ENCODE peak calls at places on chromosomes 11 and 22, in nine cellular contexts. One of them, this sample, is unnamed.

GRCh38 chr11:7413961-7414728 is 71.2 kb upstream of the OLFML1 start:
- DNase-seq in fibroblast of pulmonary artery: no peak
- DNase-seq in stimulated activated CD4-positive, alpha-beta T cell treated with anti-CD3 and anti-CD28 coated beads, Interleukin-4, amount 100 ng/mL, for 24 hours: no peak
- DNase-seq in AG08396: no peak
- DNase-seq in activated T-cell treated with anti-CD3 and anti-CD28 coated beads, Interleukin-2, amount 50 U/mL, for 72 hours: no peak
- DNase-seq in COR-L47: no peak
- DNase-seq in T-helper 2 cell: no peak
- DNase-seq in CD4-positive, alpha-beta T cell: no peak
- DNase-seq in cardiac septum: no peak
- DNase-seq in this sample: no peak

GRCh38 chr22:20624161-20624616 is 116.8 kb downstream of the MED15 start:
- DNase-seq in fibroblast of pulmonary artery: no peak
- DNase-seq in stimulated activated CD4-positive, alpha-beta T cell treated with anti-CD3 and anti-CD28 coated beads, Interleukin-4, amount 100 ng/mL, for 24 hours: peak; percentile 52
- DNase-seq in AG08396: no peak
- DNase-seq in activated T-cell treated with anti-CD3 and anti-CD28 coated beads, Interleukin-2, amount 50 U/mL, for 72 hours: peak; percentile 82
- DNase-seq in COR-L47: no peak
- DNase-seq in T-helper 2 cell: no peak
- DNase-seq in CD4-positive, alpha-beta T cell: no peak
- DNase-seq in cardiac septum: no peak
- DNase-seq in this sample: no peak

GRCh38 chr11:6414874-6415328 is 4.0 kb downstream of the APBB1 start:
- DNase-seq in fibroblast of pulmonary artery: no peak
- DNase-seq in stimulated activated CD4-positive, alpha-beta T cell treated with anti-CD3 and anti-CD28 coated beads, Interleukin-4, amount 100 ng/mL, for 24 hours: no peak
- DNase-seq in AG08396: no peak
- DNase-seq in activated T-cell treated with anti-CD3 and anti-CD28 coated beads, Interleukin-2, amount 50 U/mL, for 72 hours: peak; percentile 64
- DNase-seq in COR-L47: no peak
- DNase-seq in T-helper 2 cell: no peak
- DNase-seq in CD4-positive, alpha-beta T cell: no peak
- DNase-seq in cardiac septum: no peak
- DNase-seq in this sample: peak; percentile 27

GRCh38 chr22:46102159-46102558 is 48.2 kb upstream of the PPARA start:
- DNase-seq in fibroblast of pulmonary artery: no peak
- DNase-seq in stimulated activated CD4-positive, alpha-beta T cell treated with anti-CD3 and anti-CD28 coated beads, Interleukin-4, amount 100 ng/mL, for 24 hours: no peak
- DNase-seq in AG08396: no peak
- DNase-seq in activated T-cell treated with anti-CD3 and anti-CD28 coated beads, Interleukin-2, amount 50 U/mL, for 72 hours: no peak
- DNase-seq in COR-L47: no peak
- DNase-seq in T-helper 2 cell: no peak
- DNase-seq in CD4-positive, alpha-beta T cell: no peak
- DNase-seq in cardiac septum: no peak
- DNase-seq in this sample: no peak

GRCh38 chr11:116680349-116681125 is 92.2 kb downstream of the BUD13 start:
- DNase-seq in fibroblast of pulmonary artery: no peak
- DNase-seq in stimulated activated CD4-positive, alpha-beta T cell treated with anti-CD3 and anti-CD28 coated beads, Interleukin-4, amount 100 ng/mL, for 24 hours: no peak
- DNase-seq in AG08396: no peak
- DNase-seq in activated T-cell treated with anti-CD3 and anti-CD28 coated beads, Interleukin-2, amount 50 U/mL, for 72 hours: no peak
- DNase-seq in COR-L47: no peak
- DNase-seq in T-helper 2 cell: no peak
- DNase-seq in CD4-positive, alpha-beta T cell: no peak
- DNase-seq in cardiac septum: no peak
- DNase-seq in this sample: no peak

GRCh38 chr11:3003396-3004231 is 11.5 kb upstream of the NAP1L4 start:
- DNase-seq in fibroblast of pulmonary artery: no peak
- DNase-seq in stimulated activated CD4-positive, alpha-beta T cell treated with anti-CD3 and anti-CD28 coated beads, Interleukin-4, amount 100 ng/mL, for 24 hours: no peak
- DNase-seq in AG08396: no peak
- DNase-seq in activated T-cell treated with anti-CD3 and anti-CD28 coated beads, Interleukin-2, amount 50 U/mL, for 72 hours: no peak
- DNase-seq in COR-L47: no peak
- DNase-seq in T-helper 2 cell: no peak
- DNase-seq in CD4-positive, alpha-beta T cell: no peak
- DNase-seq in cardiac septum: peak; percentile 69
- DNase-seq in this sample: no peak

GRCh38 chr11:118908931-118909618 is 16.7 kb downstream of the BCL9L start:
- DNase-seq in fibroblast of pulmonary artery: peak; percentile 89
- DNase-seq in stimulated activated CD4-positive, alpha-beta T cell treated with anti-CD3 and anti-CD28 coated beads, Interleukin-4, amount 100 ng/mL, for 24 hours: no peak
- DNase-seq in AG08396: peak; percentile 79
- DNase-seq in activated T-cell treated with anti-CD3 and anti-CD28 coated beads, Interleukin-2, amount 50 U/mL, for 72 hours: no peak
- DNase-seq in COR-L47: peak; percentile 56
- DNase-seq in T-helper 2 cell: no peak
- DNase-seq in CD4-positive, alpha-beta T cell: no peak
- DNase-seq in cardiac septum: no peak
- DNase-seq in this sample: no peak

GRCh38 chr11:11347583-11347982 is 5.5 kb downstream of the CSNK2A3 start:
- DNase-seq in fibroblast of pulmonary artery: no peak
- DNase-seq in stimulated activated CD4-positive, alpha-beta T cell treated with anti-CD3 and anti-CD28 coated beads, Interleukin-4, amount 100 ng/mL, for 24 hours: no peak
- DNase-seq in AG08396: no peak
- DNase-seq in activated T-cell treated with anti-CD3 and anti-CD28 coated beads, Interleukin-2, amount 50 U/mL, for 72 hours: no peak
- DNase-seq in COR-L47: no peak
- DNase-seq in T-helper 2 cell: no peak
- DNase-seq in CD4-positive, alpha-beta T cell: no peak
- DNase-seq in cardiac septum: no peak
- DNase-seq in this sample: no peak

GRCh38 chr11:103887001-103887680 is 149.3 kb upstream of the DDI1 start:
- DNase-seq in fibroblast of pulmonary artery: no peak
- DNase-seq in stimulated activated CD4-positive, alpha-beta T cell treated with anti-CD3 and anti-CD28 coated beads, Interleukin-4, amount 100 ng/mL, for 24 hours: no peak
- DNase-seq in AG08396: no peak
- DNase-seq in activated T-cell treated with anti-CD3 and anti-CD28 coated beads, Interleukin-2, amount 50 U/mL, for 72 hours: no peak
- DNase-seq in COR-L47: no peak
- DNase-seq in T-helper 2 cell: no peak
- DNase-seq in CD4-positive, alpha-beta T cell: no peak
- DNase-seq in cardiac septum: no peak
- DNase-seq in this sample: no peak

GRCh38 chr11:63769719-63770443 is 1.3 kb upstream of the ZFTA start:
- DNase-seq in fibroblast of pulmonary artery: no peak
- DNase-seq in stimulated activated CD4-positive, alpha-beta T cell treated with anti-CD3 and anti-CD28 coated beads, Interleukin-4, amount 100 ng/mL, for 24 hours: no peak
- DNase-seq in AG08396: no peak
- DNase-seq in activated T-cell treated with anti-CD3 and anti-CD28 coated beads, Interleukin-2, amount 50 U/mL, for 72 hours: no peak
- DNase-seq in COR-L47: peak; percentile 80
- DNase-seq in T-helper 2 cell: no peak
- DNase-seq in CD4-positive, alpha-beta T cell: no peak
- DNase-seq in cardiac septum: no peak
- DNase-seq in this sample: no peak

GRCh38 chr11:48037709-48038468 is 57.5 kb downstream of the PTPRJ start:
- DNase-seq in fibroblast of pulmonary artery: no peak
- DNase-seq in stimulated activated CD4-positive, alpha-beta T cell treated with anti-CD3 and anti-CD28 coated beads, Interleukin-4, amount 100 ng/mL, for 24 hours: no peak
- DNase-seq in AG08396: no peak
- DNase-seq in activated T-cell treated with anti-CD3 and anti-CD28 coated beads, Interleukin-2, amount 50 U/mL, for 72 hours: no peak
- DNase-seq in COR-L47: no peak
- DNase-seq in T-helper 2 cell: no peak
- DNase-seq in CD4-positive, alpha-beta T cell: no peak
- DNase-seq in cardiac septum: no peak
- DNase-seq in this sample: no peak